ENCODE peak calls at places on chromosomes 2 and 18, in six cellular contexts. One of them, this sample, is unnamed.

GRCh38 chr2:128413718-128414341 is 95.2 kb upstream of the HS6ST1 start:
- DNase-seq in sigmoid colon: no peak
- DNase-seq in natural killer cell: no peak
- DNase-seq in endothelial cell: no peak
- DNase-seq in A549: no peak
- DNase-seq in IMR-90: no peak
- DNase-seq in this sample: no peak

GRCh38 chr2:174691203-174691779 is 73.0 kb downstream of the CHRNA1 start:
- DNase-seq in sigmoid colon: no peak
- DNase-seq in natural killer cell: no peak
- DNase-seq in endothelial cell: no peak
- DNase-seq in A549: no peak
- DNase-seq in IMR-90: no peak
- DNase-seq in this sample: peak

GRCh38 chr2:44098050-44098449 is 70.6 kb upstream of the PPM1B start:
- DNase-seq in sigmoid colon: no peak
- DNase-seq in natural killer cell: no peak
- DNase-seq in endothelial cell: no peak
- DNase-seq in A549: no peak
- DNase-seq in IMR-90: no peak
- DNase-seq in this sample: no peak

GRCh38 chr2:168424112-168424951 is 31.7 kb upstream of the CERS6 start:
- DNase-seq in sigmoid colon: no peak
- DNase-seq in natural killer cell: no peak
- DNase-seq in endothelial cell: no peak
- DNase-seq in A549: no peak
- DNase-seq in IMR-90: peak
- DNase-seq in this sample: no peak

GRCh38 chr18:58363767-58364540 is 264.9 kb downstream of the ALPK2 start:
- DNase-seq in sigmoid colon: no peak
- DNase-seq in natural killer cell: no peak
- DNase-seq in endothelial cell: no peak
- DNase-seq in A549: no peak
- DNase-seq in IMR-90: peak
- DNase-seq in this sample: no peak

GRCh38 chr2:65331361-65331760 is 101.0 kb downstream of the SPRED2 start:
- DNase-seq in sigmoid colon: no peak
- DNase-seq in natural killer cell: no peak
- DNase-seq in endothelial cell: no peak
- DNase-seq in A549: no peak
- DNase-seq in IMR-90: peak
- DNase-seq in this sample: no peak

GRCh38 chr2:69893684-69894481 is at the start of gene SNRNP27:
- DNase-seq in sigmoid colon: peak
- DNase-seq in natural killer cell: peak
- DNase-seq in endothelial cell: peak
- DNase-seq in A549: peak
- DNase-seq in IMR-90: peak
- DNase-seq in this sample: peak

GRCh38 chr2:20439503-20439902 is 7.4 kb upstream of the RHOB start:
- DNase-seq in sigmoid colon: peak
- DNase-seq in natural killer cell: no peak
- DNase-seq in endothelial cell: no peak
- DNase-seq in A549: peak
- DNase-seq in IMR-90: no peak
- DNase-seq in this sample: no peak

GRCh38 chr2:44802409-44803099 is 138.9 kb upstream of the SIX3 start:
- DNase-seq in sigmoid colon: no peak
- DNase-seq in natural killer cell: no peak
- DNase-seq in endothelial cell: peak
- DNase-seq in A549: no peak
- DNase-seq in IMR-90: no peak
- DNase-seq in this sample: no peak

GRCh38 chr2:48568551-48568950 is 38.6 kb downstream of the STON1 start:
- DNase-seq in sigmoid colon: no peak
- DNase-seq in natural killer cell: no peak
- DNase-seq in endothelial cell: no peak
- DNase-seq in A549: no peak
- DNase-seq in IMR-90: no peak
- DNase-seq in this sample: no peak

GRCh38 chr2:22213237-22213636 is 1089.5 kb downstream of the TDRD15 start:
- DNase-seq in sigmoid colon: no peak
- DNase-seq in natural killer cell: no peak
- DNase-seq in endothelial cell: no peak
- DNase-seq in A549: no peak
- DNase-seq in IMR-90: no peak
- DNase-seq in this sample: no peak

GRCh38 chr2:172614932-172615331 is 59.0 kb downstream of the PDK1 start:
- DNase-seq in sigmoid colon: no peak
- DNase-seq in natural killer cell: no peak
- DNase-seq in endothelial cell: no peak
- DNase-seq in A549: no peak
- DNase-seq in IMR-90: no peak
- DNase-seq in this sample: no peak
- TF ChIP-seq CTCF in sigmoid colon: no peak
- TF ChIP-seq CTCF in natural killer cell: no peak
- TF ChIP-seq CTCF in endothelial cell: no peak
- TF ChIP-seq CTCF in A549: no peak
- TF ChIP-seq CTCF in IMR-90: no peak
- TF ChIP-seq CTCF in this sample: no peak

GRCh38 chr2:210476194-210477128 is at the start of gene LANCL1:
- DNase-seq in sigmoid colon: peak
- DNase-seq in natural killer cell: peak
- DNase-seq in endothelial cell: peak
- DNase-seq in A549: peak
- DNase-seq in IMR-90: peak
- DNase-seq in this sample: peak
- TF ChIP-seq CTCF in sigmoid colon: no peak
- TF ChIP-seq CTCF in natural killer cell: no peak
- TF ChIP-seq CTCF in endothelial cell: no peak
- TF ChIP-seq CTCF in A549: no peak
- TF ChIP-seq CTCF in IMR-90: no peak
- TF ChIP-seq CTCF in this sample: no peak

DNA sequence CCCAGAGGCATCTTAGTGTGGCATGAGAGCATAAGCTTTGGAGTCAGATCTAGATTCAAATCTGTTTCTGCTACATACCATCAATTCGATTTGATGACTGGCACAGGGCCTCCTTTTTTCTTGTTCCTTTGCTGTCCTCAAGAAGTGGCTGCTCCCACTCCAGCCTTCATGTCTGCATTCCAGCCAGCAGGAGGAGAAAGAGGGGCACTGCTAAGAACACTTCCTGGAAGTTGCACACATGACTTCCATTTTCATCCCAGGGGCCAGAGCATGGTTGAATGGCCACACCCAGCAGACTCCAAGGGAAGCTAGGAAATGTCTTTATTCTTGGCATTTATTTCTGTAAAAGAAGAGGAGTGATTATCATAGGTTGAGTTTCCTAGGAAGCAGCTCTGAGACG is 50.4 kb downstream of the EML6 start:
- DNase-seq in sigmoid colon: no peak
- DNase-seq in natural killer cell: no peak
- DNase-seq in endothelial cell: no peak
- DNase-seq in A549: peak
- DNase-seq in IMR-90: no peak
- DNase-seq in this sample: no peak
- TF ChIP-seq CTCF in sigmoid colon: no peak
- TF ChIP-seq CTCF in natural killer cell: no peak
- TF ChIP-seq CTCF in endothelial cell: peak
- TF ChIP-seq CTCF in A549: no peak
- TF ChIP-seq CTCF in IMR-90: no peak
- TF ChIP-seq CTCF in this sample: peak

GRCh38 chr18:70072678-70073077 is 125.0 kb upstream of the CD226 start:
- DNase-seq in sigmoid colon: no peak
- DNase-seq in natural killer cell: no peak
- DNase-seq in endothelial cell: no peak
- DNase-seq in A549: peak
- DNase-seq in IMR-90: peak
- DNase-seq in this sample: no peak
- TF ChIP-seq CTCF in sigmoid colon: no peak
- TF ChIP-seq CTCF in natural killer cell: peak
- TF ChIP-seq CTCF in endothelial cell: no peak
- TF ChIP-seq CTCF in A549: peak
- TF ChIP-seq CTCF in IMR-90: peak
- TF ChIP-seq CTCF in this sample: no peak

GRCh38 chr2:228401065-228401912 is 219.8 kb upstream of the SPHKAP start:
- DNase-seq in sigmoid colon: no peak
- DNase-seq in natural killer cell: no peak
- DNase-seq in endothelial cell: no peak
- DNase-seq in A549: no peak
- DNase-seq in IMR-90: no peak
- DNase-seq in this sample: no peak
- TF ChIP-seq CTCF in sigmoid colon: no peak
- TF ChIP-seq CTCF in natural killer cell: no peak
- TF ChIP-seq CTCF in endothelial cell: no peak
- TF ChIP-seq CTCF in A549: no peak
- TF ChIP-seq CTCF in IMR-90: no peak
- TF ChIP-seq CTCF in this sample: no peak

DNA sequence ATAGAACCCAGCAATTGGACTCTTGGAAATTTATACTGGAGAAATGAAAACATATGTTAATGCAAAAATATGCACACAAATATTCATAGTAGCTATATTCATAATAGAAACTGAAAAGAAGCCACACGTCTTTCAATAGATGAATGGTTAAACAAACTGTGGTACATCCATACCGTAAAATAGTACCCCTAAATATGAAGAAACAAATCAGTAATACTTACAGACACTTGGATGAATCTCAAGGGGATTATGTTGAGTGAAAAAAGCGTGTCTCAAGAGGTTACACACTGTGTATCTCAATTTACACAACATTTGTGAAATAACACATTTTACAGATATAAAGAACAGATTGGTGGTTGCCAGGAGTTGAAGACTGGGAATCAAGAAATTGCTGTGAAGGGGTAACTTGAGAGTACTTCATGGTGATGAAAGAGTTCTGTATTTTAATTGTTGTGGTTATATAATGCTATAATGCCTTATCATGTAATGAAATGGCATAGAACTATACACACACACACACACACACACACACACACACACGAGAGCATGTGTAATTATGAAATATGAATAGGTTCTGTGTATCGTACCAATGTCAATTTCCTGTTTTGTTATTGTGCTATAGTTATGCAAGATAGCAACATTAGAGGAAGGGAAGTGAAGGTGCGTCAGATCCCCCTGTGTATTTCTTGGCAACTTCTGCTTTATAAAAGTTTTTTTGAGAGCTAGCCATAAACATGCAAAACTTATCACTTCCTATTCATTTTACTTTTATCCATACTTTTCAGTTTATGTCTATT is 60.9 kb upstream of the ARHGAP15 start:
- DNase-seq in sigmoid colon: no peak
- DNase-seq in natural killer cell: no peak
- DNase-seq in endothelial cell: no peak
- DNase-seq in A549: no peak
- DNase-seq in IMR-90: no peak
- DNase-seq in this sample: no peak
- TF ChIP-seq CTCF in sigmoid colon: no peak
- TF ChIP-seq CTCF in natural killer cell: no peak
- TF ChIP-seq CTCF in endothelial cell: no peak
- TF ChIP-seq CTCF in A549: no peak
- TF ChIP-seq CTCF in IMR-90: no peak
- TF ChIP-seq CTCF in this sample: no peak

GRCh38 chr2:192243488-192243887 is 48.8 kb upstream of the TMEFF2 start:
- DNase-seq in sigmoid colon: no peak
- DNase-seq in natural killer cell: no peak
- DNase-seq in endothelial cell: no peak
- DNase-seq in A549: no peak
- DNase-seq in IMR-90: peak
- DNase-seq in this sample: no peak
- TF ChIP-seq CTCF in sigmoid colon: no peak
- TF ChIP-seq CTCF in natural killer cell: no peak
- TF ChIP-seq CTCF in endothelial cell: no peak
- TF ChIP-seq CTCF in A549: no peak
- TF ChIP-seq CTCF in IMR-90: no peak
- TF ChIP-seq CTCF in this sample: no peak

DNA sequence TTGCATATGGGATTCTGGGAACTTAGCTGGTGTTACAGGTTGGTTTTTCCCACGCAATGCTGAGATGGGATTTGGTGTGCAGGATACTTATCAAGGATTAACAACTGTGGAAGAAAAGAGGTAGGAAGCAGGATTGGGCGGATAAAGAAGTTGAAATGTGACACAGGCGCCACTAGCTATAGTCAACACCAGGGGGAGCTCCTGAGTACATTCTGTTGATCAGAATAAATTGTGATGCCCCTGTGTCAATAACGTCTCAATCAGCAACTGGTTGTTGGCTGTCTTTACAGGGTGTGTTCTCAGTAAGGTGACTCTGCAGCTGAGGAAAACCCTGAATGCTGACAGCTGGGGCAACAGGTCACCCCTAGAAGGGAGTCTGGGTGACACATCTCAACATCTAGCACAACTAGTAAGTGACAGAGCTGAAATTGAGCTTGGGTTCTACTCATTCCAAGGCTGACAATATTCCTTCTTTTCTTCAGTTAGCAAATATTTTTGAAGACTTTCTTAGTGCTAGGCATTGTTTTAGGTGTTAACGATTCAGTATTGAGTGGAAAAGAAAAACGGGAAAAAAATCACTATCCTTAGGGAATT is 143.0 kb downstream of the ARL6IP6 start:
- DNase-seq in sigmoid colon: no peak
- DNase-seq in natural killer cell: no peak
- DNase-seq in endothelial cell: no peak
- DNase-seq in A549: peak
- DNase-seq in IMR-90: peak
- DNase-seq in this sample: peak
- TF ChIP-seq CTCF in sigmoid colon: peak
- TF ChIP-seq CTCF in natural killer cell: peak
- TF ChIP-seq CTCF in endothelial cell: peak
- TF ChIP-seq CTCF in A549: peak
- TF ChIP-seq CTCF in IMR-90: peak
- TF ChIP-seq CTCF in this sample: peak

GRCh38 chr2:46564811-46565241 is 85.5 kb downstream of the TMEM247 start:
- DNase-seq in sigmoid colon: no peak
- DNase-seq in natural killer cell: no peak
- DNase-seq in endothelial cell: no peak
- DNase-seq in A549: no peak
- DNase-seq in IMR-90: no peak
- DNase-seq in this sample: no peak
- TF ChIP-seq CTCF in sigmoid colon: no peak
- TF ChIP-seq CTCF in natural killer cell: no peak
- TF ChIP-seq CTCF in endothelial cell: no peak
- TF ChIP-seq CTCF in A549: no peak
- TF ChIP-seq CTCF in IMR-90: no peak
- TF ChIP-seq CTCF in this sample: no peak

GRCh38 chr2:40844353-40845277 is 392.7 kb upstream of the SLC8A1 start:
- DNase-seq in sigmoid colon: no peak
- DNase-seq in natural killer cell: no peak
- DNase-seq in endothelial cell: no peak
- DNase-seq in A549: peak
- DNase-seq in IMR-90: no peak
- DNase-seq in this sample: no peak
- TF ChIP-seq CTCF in sigmoid colon: no peak
- TF ChIP-seq CTCF in natural killer cell: no peak
- TF ChIP-seq CTCF in endothelial cell: peak
- TF ChIP-seq CTCF in A549: no peak
- TF ChIP-seq CTCF in IMR-90: no peak
- TF ChIP-seq CTCF in this sample: no peak